ENCODE peak calls at places on chromosomes 6 and 20, in four cellular contexts. T is PC-3, N is hepatocyte, V is HCT116. Q is an unnamed sample.

GRCh38 chr6:49906511-49906910 is 40.2 kb upstream of the CRISP1 start:
- DNase-seq in N (no peak), V (no peak), T (no peak), Q (peak; percentile 0)

GRCh38 chr6:112979830-112980229 is 632.7 kb downstream of the RFPL4B start:
- DNase-seq in T (peak; percentile 39), N (peak; percentile 14), V (no peak), Q (peak; percentile 34)

GRCh38 chr6:118894425-118895240 is 681 bp downstream of the ASF1A start:
- DNase-seq in T (peak; percentile 40), N (peak; percentile 74), V (no peak), Q (peak; percentile 87)

GRCh38 chr6:64467656-64468055 is 832.1 kb downstream of the PHF3 start:
- DNase-seq in T (no peak), V (no peak), N (no peak), Q (no peak)

GRCh38 chr20:17505664-17506517 is 25.3 kb downstream of the BFSP1 start:
- DNase-seq in V (no peak), T (peak; percentile 30), N (no peak), Q (peak; percentile 83)

GRCh38 chr6:113057567-113058053 is 710.5 kb downstream of the RFPL4B start:
- DNase-seq in T (no peak), N (no peak), V (no peak), Q (no peak)

GRCh38 chr6:88704980-88705379 is 258.4 kb downstream of the RNGTT start:
- DNase-seq in T (no peak), N (no peak), V (no peak), Q (no peak)

GRCh38 chr6:141552463-141552862 is 580.3 kb upstream of the GJE1 start:
- DNase-seq in V (peak; percentile 77), N (peak; percentile 67), T (peak; percentile 93), Q (peak; percentile 41)

GRCh38 chr20:63627700-63628245 is 872 bp upstream of the GMEB2 start:
- DNase-seq in T (no peak), N (no peak), V (no peak), Q (no peak)

GRCh38 chr6:69084746-69085335 is 449.8 kb downstream of the ADGRB3 start:
- DNase-seq in N (no peak), T (no peak), V (no peak), Q (peak; percentile 1)

GRCh38 chr6:29568021-29568420 is 8.5 kb upstream of the UBD start:
- DNase-seq in T (no peak), V (no peak), N (no peak), Q (no peak)

GRCh38 chr20:58511861-58512260 is 3.3 kb downstream of the APCDD1L start:
- DNase-seq in N (no peak), V (no peak), T (no peak), Q (peak; percentile 39)

GRCh38 chr20:20837574-20838021 is 125.2 kb upstream of the RALGAPA2 start:
- DNase-seq in N (peak; percentile 74), V (peak; percentile 38), T (peak; percentile 76), Q (peak; percentile 66)

GRCh38 chr20:57425150-57426013 is 34.2 kb downstream of the RBM38 start:
- DNase-seq in T (no peak), V (no peak), N (no peak), Q (no peak)

GRCh38 chr6:104689551-104690205 is 170.0 kb downstream of the HACE1 start:
- DNase-seq in T (peak; percentile 15), N (no peak), V (peak; percentile 12), Q (peak; percentile 81)

GRCh38 chr20:3204124-3204794 is at the start of gene DDRGK1:
- DNase-seq in V (peak; percentile 54), N (peak; percentile 89), T (peak; percentile 91), Q (peak; percentile 90)

GRCh38 chr6:22071655-22072054 is 225.2 kb downstream of the PRL start:
- DNase-seq in V (no peak), N (peak; percentile 48), T (no peak), Q (peak; percentile 37)

GRCh38 chr6:53244958-53245357 is 96.3 kb upstream of the GCM1 start:
- DNase-seq in N (no peak), T (no peak), V (no peak), Q (no peak)

GRCh38 chr20:64133951-64134407 is 26.6 kb upstream of the NPBWR2 start:
- DNase-seq in V (no peak), N (no peak), T (no peak), Q (no peak)

GRCh38 chr20:931401-931800 is 15.3 kb upstream of the ANGPT4 start:
- DNase-seq in T (peak; percentile 29), N (no peak), V (peak; percentile 31), Q (no peak)

GRCh38 chr20:611843-612185 is 1.7 kb upstream of the TCF15 start:
- DNase-seq in N (no peak), T (no peak), V (no peak), Q (no peak)

GRCh38 chr6:30127238-30128093 is 8.5 kb upstream of the TRIM40 start:
- DNase-seq in V (no peak), N (no peak), T (no peak), Q (peak; percentile 26)

GRCh38 chr20:52601295-52601971 is 370.7 kb upstream of the TSHZ2 start:
- DNase-seq in N (no peak), T (no peak), V (no peak), Q (no peak)

GRCh38 chr6:150865406-150866146 is at the start of gene MTHFD1L:
- DNase-seq in N (peak; percentile 93), V (peak; percentile 44), T (peak; percentile 78), Q (peak; percentile 96)

GRCh38 chr6:9761220-9761619 is 653.7 kb downstream of the TFAP2A start:
- DNase-seq in N (no peak), T (peak; percentile 6), V (no peak), Q (no peak)

GRCh38 chr20:2451422-2451821 is 19.2 kb downstream of the SNRPB start:
- DNase-seq in V (no peak), T (no peak), N (no peak), Q (no peak)

GRCh38 chr20:35021063-35021462 is 65.4 kb downstream of the MYH7B start:
- DNase-seq in V (no peak), N (no peak), T (no peak), Q (no peak)

GRCh38 chr6:133977983-133978895 is 25.2 kb downstream of the TBPL1 start:
- DNase-seq in T (peak; percentile 36), N (peak; percentile 55), V (no peak), Q (peak; percentile 82)

GRCh38 chr6:110814488-110815259 is 595 bp downstream of the CDK19 start:
- DNase-seq in N (peak; percentile 78), T (peak; percentile 6), V (no peak), Q (peak; percentile 84)

GRCh38 chr6:112029045-112029822 is 24.7 kb upstream of the CCN6 start:
- DNase-seq in V (peak; percentile 68), T (peak; percentile 63), N (peak; percentile 58), Q (peak; percentile 65)

GRCh38 chr6:152223622-152224021 is 413.5 kb downstream of the SYNE1 start:
- DNase-seq in V (no peak), N (no peak), T (no peak), Q (no peak)

GRCh38 chr6:122033564-122034181 is 365.8 kb upstream of the HSF2 start:
- DNase-seq in N (peak; percentile 76), V (peak; percentile 49), T (peak; percentile 60), Q (peak; percentile 81)

GRCh38 chr20:50215101-50215500 is 24.5 kb downstream of the CEBPB start:
- DNase-seq in T (no peak), V (no peak), N (no peak), Q (peak; percentile 79)

GRCh38 chr20:50215917-50216316 is 25.3 kb downstream of the CEBPB start:
- DNase-seq in N (no peak), T (no peak), V (no peak), Q (no peak)

GRCh38 chr20:50211065-50211464 is 20.4 kb downstream of the CEBPB start:
- DNase-seq in T (no peak), N (no peak), V (no peak), Q (no peak)

GRCh38 chr20:50214226-50215024 is 23.8 kb downstream of the CEBPB start:
- DNase-seq in V (no peak), N (no peak), T (no peak), Q (no peak)

GRCh38 chr20:50213531-50214106 is 23.0 kb downstream of the CEBPB start:
- DNase-seq in N (no peak), T (no peak), V (no peak), Q (no peak)
- TF ChIP-seq EZH2phosphoT487 in N (no peak), T (no peak), V (no peak), Q (no peak)

GRCh38 chr6:167956983-167957492 is 40.4 kb upstream of the KIF25 start:
- DNase-seq in T (peak; percentile 62), N (peak; percentile 58), V (no peak), Q (peak; percentile 4)

GRCh38 chr6:167954151-167954550 is 43.3 kb upstream of the KIF25 start:
- DNase-seq in T (no peak), N (no peak), V (no peak), Q (no peak)

GRCh38 chr6:167953551-167953950 is 43.9 kb upstream of the KIF25 start:
- DNase-seq in N (no peak), T (no peak), V (no peak), Q (no peak)

GRCh38 chr6:167957626-167958025 is 39.8 kb upstream of the KIF25 start:
- DNase-seq in V (peak; percentile 8), N (no peak), T (no peak), Q (no peak)

DNA sequence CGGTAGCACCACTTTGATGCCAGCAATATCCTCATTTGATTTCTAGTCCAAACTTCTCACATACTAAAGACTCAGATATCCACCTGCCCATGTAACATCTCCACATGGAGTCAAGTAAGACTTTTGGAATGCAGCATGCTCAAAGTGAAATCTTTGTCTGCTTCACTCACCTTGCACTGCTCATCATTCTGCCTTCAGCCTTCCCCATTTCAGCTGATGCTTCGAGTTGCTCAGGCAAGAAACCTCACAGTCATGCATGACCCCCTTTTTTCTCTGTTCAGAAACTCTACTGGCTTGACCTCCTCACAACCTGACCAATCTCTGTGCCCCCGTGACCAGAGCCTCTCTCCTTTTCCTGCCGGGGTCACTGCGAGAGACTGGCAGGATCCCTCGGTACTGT is 41.0 kb upstream of the KIF25 start:
- DNase-seq in V (no peak), T (no peak), N (no peak), Q (no peak)
- TF ChIP-seq EZH2 in V (no peak), T (no peak), N (no peak), Q (no peak)

DNA sequence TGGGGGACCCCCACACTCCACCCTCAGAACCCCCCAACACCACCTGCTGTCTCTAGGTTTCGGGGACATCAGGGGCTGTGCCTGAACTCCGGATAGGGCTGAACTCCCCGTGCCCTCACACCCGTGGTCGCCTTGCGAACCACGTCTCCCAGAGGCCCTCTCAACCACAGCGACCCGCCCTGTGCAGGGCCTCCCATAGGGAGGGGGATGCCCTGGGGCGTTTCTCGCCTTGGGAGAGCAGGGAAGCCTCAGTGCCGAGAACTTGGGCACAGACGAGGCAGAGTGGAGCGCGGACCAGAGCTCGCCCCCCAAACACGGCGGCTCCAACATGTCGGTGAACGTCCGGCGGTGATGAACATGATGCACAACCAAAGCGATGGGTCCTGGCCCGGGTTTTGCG is 6.7 kb downstream of the FRMD1 start:
- DNase-seq in V (no peak), T (no peak), N (no peak), Q (no peak)
- H3K9me3 ChIP-seq in V (no peaks in the 10 kb centered on the region), T (no peaks in the 10 kb centered on the region), N (no peaks in the 10 kb centered on the region), Q (no peaks in the 10 kb centered on the region)

DNA sequence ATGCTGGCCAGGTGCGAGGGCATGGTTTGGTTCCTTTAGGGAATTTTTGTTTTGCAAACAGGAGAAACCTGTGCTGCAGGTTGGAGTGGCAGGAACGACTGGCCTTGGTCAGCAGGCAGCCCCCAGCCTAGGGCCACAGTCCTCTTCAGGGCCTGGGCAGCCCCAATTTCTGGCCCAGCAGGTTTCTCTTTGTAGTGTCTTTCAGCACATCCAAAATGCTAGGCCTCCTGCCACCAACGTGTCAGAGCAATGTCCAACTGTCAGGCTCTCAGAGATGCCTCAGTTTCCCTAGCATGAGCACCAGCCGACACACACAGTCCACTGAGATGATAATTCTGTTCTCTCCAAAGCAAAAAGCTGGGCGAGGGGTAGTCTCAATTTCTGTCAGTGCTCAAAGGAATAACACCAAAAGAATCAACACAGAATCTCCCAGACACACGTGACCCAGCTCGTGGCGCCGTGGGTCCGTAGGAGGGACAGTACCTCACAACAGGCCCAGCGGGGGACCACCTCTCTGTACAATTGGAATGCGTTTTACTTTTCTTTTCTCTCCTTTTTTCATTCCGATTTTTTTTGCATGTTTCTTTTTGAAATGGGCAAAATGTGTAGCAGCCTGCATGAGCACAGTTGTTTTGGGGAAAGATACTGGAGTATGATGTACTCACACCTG is 125.9 kb downstream of the TAF4 start:
- DNase-seq in T (no peak), V (no peak), N (no peak), Q (no peak)
- TF ChIP-seq EZH2phosphoT487 in T (no peak), V (no peak), N (no peak), Q (no peak)

Q was measured in GM23248.